ENCODE peak calls at places on chromosome 17, in eight cellular contexts. B is trophoblast cell; S is A549; X is left lung; A is BE2C; D is pancreas; G is HCT116; I is CD4-positive, alpha-beta T cell. O is an unnamed sample.
A peak's percentile ranks its signal among the peaks of the same experiment; 100 is the strongest.

GRCh38 chr17:34226011-34226410 is 29.1 kb upstream of the CCL2 start:
- DNase-seq in B (no peak), S (no peak), X (no peak), A (no peak), D (no peak), G (no peak), I (no peak), O (no peak)

GRCh38 chr17:50264263-50265113 is 9.8 kb upstream of the TMEM92 start:
- DNase-seq in B (no peak), S (no peak), X (no peak), A (no peak), D (peak; percentile 41), G (no peak), I (no peak), O (no peak)

GRCh38 chr17:41613277-41614082 is 913 bp upstream of the KRT16 start:
- DNase-seq in B (no peak), S (no peak), X (no peak), A (no peak), D (no peak), G (no peak), I (no peak), O (no peak)

GRCh38 chr17:77836557-77837041 is 121.9 kb upstream of the TNRC6C start:
- DNase-seq in B (peak; percentile 77), S (no peak), X (no peak), A (no peak), D (no peak), G (peak; percentile 65), I (no peak), O (no peak)

GRCh38 chr17:1055751-1056645 is 59.1 kb downstream of the TIMM22 start:
- DNase-seq in B (peak; percentile 66), S (peak; percentile 88), X (no peak), A (peak; percentile 67), D (peak; percentile 82), G (no peak), I (no peak), O (peak; percentile 66)

GRCh38 chr17:70050192-70050591 is 24.8 kb upstream of the KCNJ16 start:
- DNase-seq in B (peak; percentile 49), S (no peak), X (no peak), A (no peak), D (no peak), G (no peak), I (no peak), O (no peak)

GRCh38 chr17:78383725-78384471 is 5.4 kb downstream of the PGS1 start:
- DNase-seq in B (peak; percentile 91), S (no peak), X (peak; percentile 90), A (no peak), D (no peak), G (no peak), I (peak; percentile 21), O (peak; percentile 68)

GRCh38 chr17:81480140-81480917 is 32.3 kb downstream of the ACTG1 start:
- DNase-seq in B (no peak), S (no peak), X (no peak), A (no peak), D (no peak), G (no peak), I (no peak), O (no peak)

GRCh38 chr17:61416211-61416539 is 16.5 kb downstream of the TBX2 start:
- DNase-seq in B (no peak), S (no peak), X (no peak), A (no peak), D (no peak), G (no peak), I (no peak), O (no peak)

GRCh38 chr17:54956802-54957201 is 11.7 kb downstream of the COX11 start:
- DNase-seq in B (no peak), S (no peak), X (no peak), A (no peak), D (no peak), G (no peak), I (no peak), O (no peak)

GRCh38 chr17:14471052-14471451 is 170.2 kb downstream of the HS3ST3B1 start:
- DNase-seq in B (peak; percentile 58), S (peak; percentile 50), X (no peak), A (no peak), D (no peak), G (no peak), I (no peak), O (no peak)

GRCh38 chr17:32265192-32265895 is at the start of gene RHBDL3:
- DNase-seq in B (no peak), S (peak; percentile 55), X (no peak), A (peak; percentile 41), D (peak; percentile 69), G (no peak), I (no peak), O (peak; percentile 43)

GRCh38 chr17:61555127-61555531 is 35.9 kb downstream of the NACA2 start:
- DNase-seq in B (peak; percentile 82), S (no peak), X (no peak), A (no peak), D (no peak), G (no peak), I (no peak), O (no peak)

GRCh38 chr17:21079196-21079595 is 36.4 kb upstream of the USP22 start:
- DNase-seq in B (no peak), S (no peak), X (no peak), A (no peak), D (no peak), G (no peak), I (no peak), O (no peak)

GRCh38 chr17:58531661-58532554 is 17.5 kb upstream of the MTMR4 start:
- DNase-seq in B (peak; percentile 67), S (no peak), X (peak; percentile 49), A (peak; percentile 66), D (peak; percentile 83), G (no peak), I (peak; percentile 42), O (peak; percentile 73)

GRCh38 chr17:11986939-11987329 is 10.3 kb downstream of the ZNF18 start:
- DNase-seq in B (peak; percentile 70), S (peak; percentile 49), X (no peak), A (no peak), D (no peak), G (peak; percentile 32), I (no peak), O (no peak)

GRCh38 chr17:42536372-42537155 is 523 bp downstream of the NAGLU start:
- DNase-seq in B (peak; percentile 77), S (peak; percentile 95), X (peak; percentile 91), A (peak; percentile 89), D (peak; percentile 90), G (no peak), I (peak; percentile 53), O (peak; percentile 88)

GRCh38 chr17:22512057-22512456 is 819.7 kb downstream of the KCNJ18 start:
- DNase-seq in B (no peak), S (no peak), X (no peak), A (no peak), D (no peak), G (no peak), I (no peak), O (no peak)

GRCh38 chr17:22514315-22514714 is 822.0 kb downstream of the KCNJ18 start:
- DNase-seq in B (no peak), S (no peak), X (no peak), A (no peak), D (no peak), G (no peak), I (no peak), O (no peak)

GRCh38 chr17:22511431-22511830 is 819.1 kb downstream of the KCNJ18 start:
- DNase-seq in B (no peak), S (no peak), X (no peak), A (no peak), D (no peak), G (no peak), I (no peak), O (no peak)

GRCh38 chr17:22512506-22512905 is 820.2 kb downstream of the KCNJ18 start:
- DNase-seq in B (no peak), S (no peak), X (no peak), A (no peak), D (no peak), G (no peak), I (no peak), O (no peak)

GRCh38 chr17:22512997-22513538 is 820.7 kb downstream of the KCNJ18 start:
- DNase-seq in B (no peak), S (no peak), X (no peak), A (no peak), D (no peak), G (no peak), I (no peak), O (no peak)
- H3K9me3 ChIP-seq in B (peaks cover 59% of the 10 kb centered on the region), S (no peaks in the 10 kb centered on the region), X (no peaks in the 10 kb centered on the region), A (no peaks in the 10 kb centered on the region), D (no peaks in the 10 kb centered on the region), G (peaks cover 5% of the 10 kb centered on the region), I (peaks cover 5% of the 10 kb centered on the region), O (peaks cover 8% of the 10 kb centered on the region)

GRCh38 chr17:56929362-56929969 is 15.6 kb upstream of the TRIM25 start:
- DNase-seq in B (peak; percentile 23), S (no peak), X (no peak), A (no peak), D (no peak), G (peak; percentile 39), I (no peak), O (no peak)
- H3K9me3 ChIP-seq in B (peaks cover 2% of the 10 kb centered on the region), S (peaks cover 23% of the 10 kb centered on the region), X (no peaks in the 10 kb centered on the region), A (peaks cover 3% of the 10 kb centered on the region), D (no peaks in the 10 kb centered on the region), G (peaks cover 10% of the 10 kb centered on the region), I (no peaks in the 10 kb centered on the region), O (peaks cover 20% of the 10 kb centered on the region)

GRCh38 chr17:22492331-22492730 is 800.0 kb downstream of the KCNJ18 start:
- DNase-seq in B (no peak), S (no peak), X (no peak), A (no peak), D (no peak), G (no peak), I (no peak), O (no peak)

GRCh38 chr17:22496450-22496849 is 804.1 kb downstream of the KCNJ18 start:
- DNase-seq in B (no peak), S (no peak), X (no peak), A (no peak), D (no peak), G (no peak), I (no peak), O (no peak)
- H3K9me3 ChIP-seq in B (peaks cover 20% of the 10 kb centered on the region), S (no peaks in the 10 kb centered on the region), X (no peaks in the 10 kb centered on the region), A (no peaks in the 10 kb centered on the region), D (no peaks in the 10 kb centered on the region), G (peaks cover 7% of the 10 kb centered on the region), I (no peaks in the 10 kb centered on the region), O (peaks cover 14% of the 10 kb centered on the region)

GRCh38 chr17:30554839-30555751 is 77.9 kb downstream of the GOSR1 start:
- DNase-seq in B (no peak), S (no peak), X (no peak), A (peak; percentile 41), D (no peak), G (peak; percentile 10), I (no peak), O (no peak)
- H3K9me3 ChIP-seq in B (peaks cover 3% of the 10 kb centered on the region), S (no peaks in the 10 kb centered on the region), X (no peaks in the 10 kb centered on the region), A (no peaks in the 10 kb centered on the region), D (no peaks in the 10 kb centered on the region), G (no peaks in the 10 kb centered on the region), I (no peaks in the 10 kb centered on the region), O (no peaks in the 10 kb centered on the region)